ENCODE peak calls at places on chromosomes 1 and 21, in ten cellular contexts. Y is iris pigment epithelial cell; P is thoracic aorta; U is ovary; Z is stimulated activated naive B cell treated with anti-CD40 and anti-IgM and Interleukin-4, amounts not matched to agents 10 μg/mL and 1 μg/mL and 100 μg/mL, for 72 hours; E is NCI-H446; S is fibroblast of the aortic adventitia; M is HTR-8/SVneo; R is NCI-H69; Q is HL-60. K is an unnamed sample.

GRCh38 chr21:15826147-15826780 is 96.5 kb downstream of the USP25 start:
- DNase-seq in Q (peak), Y (peak), R (peak), U (no peak), E (peak), Z (no peak), S (peak), P (no peak), M (peak), K (no peak)

GRCh38 chr1:56434659-56435202 is 144.6 kb downstream of the PLPP3 start:
- DNase-seq in Q (no peak), M (no peak), U (no peak), S (no peak), E (no peak), R (peak), Z (no peak), Y (no peak), P (no peak), K (no peak)

GRCh38 chr1:150925080-150925479 is 1.1 kb upstream of the SETDB1 start:
- DNase-seq in Z (no peak), P (no peak), M (no peak), S (no peak), R (peak), U (peak), Y (no peak), Q (no peak), E (no peak), K (peak)

GRCh38 chr1:245294021-245294420 is 139.2 kb downstream of the KIF26B start:
- DNase-seq in P (no peak), M (no peak), Z (no peak), S (no peak), Y (no peak), E (no peak), U (no peak), R (no peak), Q (no peak), K (no peak)

GRCh38 chr1:78527706-78528105 is 36.9 kb downstream of the PTGFR start:
- DNase-seq in E (no peak), Z (no peak), U (no peak), Q (no peak), R (no peak), S (no peak), Y (no peak), P (no peak), M (no peak), K (no peak)

GRCh38 chr1:51928896-51929295 is 50.4 kb upstream of the NRDC start:
- DNase-seq in Y (no peak), R (no peak), Z (no peak), Q (no peak), M (no peak), P (no peak), U (no peak), S (no peak), E (no peak), K (no peak)

GRCh38 chr21:44576025-44576420 is 2.5 kb downstream of the KRTAP10-4 start:
- DNase-seq in Z (no peak), Y (no peak), R (no peak), M (no peak), U (no peak), P (no peak), Q (no peak), E (no peak), S (no peak), K (peak)

GRCh38 chr21:39116761-39117425 is 66.4 kb downstream of the PSMG1 start:
- DNase-seq in Y (no peak), M (no peak), E (no peak), S (no peak), Z (no peak), P (no peak), Q (no peak), U (no peak), R (no peak), K (no peak)

GRCh38 chr1:165647970-165648369 is 16.9 kb downstream of the MGST3 start:
- DNase-seq in Q (no peak), Z (no peak), Y (no peak), S (peak), M (no peak), E (no peak), U (no peak), P (no peak), R (no peak), K (no peak)

GRCh38 chr1:179630719-179631118 is 39.1 kb downstream of the TDRD5 start:
- DNase-seq in R (no peak), U (no peak), Y (no peak), M (no peak), S (no peak), Q (no peak), E (no peak), Z (no peak), P (no peak), K (no peak)

GRCh38 chr1:49630156-49630555 is 393.6 kb downstream of the AGBL4 start:
- DNase-seq in Z (no peak), Q (no peak), S (no peak), U (no peak), P (no peak), E (no peak), M (no peak), R (no peak), Y (no peak), K (no peak)

GRCh38 chr1:172727956-172728603 is 69.2 kb downstream of the FASLG start:
- DNase-seq in R (peak), S (no peak), Z (no peak), M (no peak), E (no peak), Y (peak), Q (peak), U (no peak), P (no peak), K (no peak)

GRCh38 chr1:192633533-192634258 is 2.3 kb upstream of the RGS13 start:
- DNase-seq in S (no peak), Z (no peak), Q (no peak), E (no peak), Y (peak), M (no peak), U (no peak), R (no peak), P (no peak), K (no peak)

GRCh38 chr1:207944571-207944970 is 33.6 kb upstream of the CD34 start:
- DNase-seq in Q (no peak), M (peak), E (no peak), P (no peak), R (no peak), S (peak), Y (peak), Z (no peak), U (no peak), K (no peak)

GRCh38 chr1:161978011-161978790 is 45.5 kb downstream of the OLFML2B start:
- DNase-seq in Z (no peak), Y (no peak), M (no peak), Q (no peak), E (no peak), R (peak), P (no peak), S (no peak), U (no peak), K (no peak)

GRCh38 chr1:8523641-8524206 is 205.8 kb downstream of the SLC45A1 start:
- DNase-seq in E (no peak), R (no peak), P (no peak), S (no peak), M (no peak), Q (no peak), U (no peak), Z (no peak), Y (no peak), K (no peak)

GRCh38 chr21:37508341-37508740 is 141.8 kb downstream of the DYRK1A start:
- DNase-seq in U (no peak), Y (no peak), Q (no peak), E (no peak), P (no peak), R (no peak), S (no peak), Z (no peak), M (no peak), K (no peak)

GRCh38 chr1:41484881-41485280 is 398 bp upstream of the EDN2 start:
- DNase-seq in P (no peak), E (no peak), M (no peak), S (no peak), Q (no peak), U (no peak), R (no peak), Y (no peak), Z (no peak), K (peak)

GRCh38 chr1:151325646-151326429 is 1.4 kb downstream of the PI4KB start:
- DNase-seq in M (no peak), E (no peak), P (no peak), Z (no peak), U (no peak), Y (peak), R (no peak), S (no peak), Q (no peak), K (no peak)

GRCh38 chr1:228141082-228141870 is 1.2 kb downstream of the GUK1 start:
- DNase-seq in R (peak), E (no peak), U (peak), P (no peak), Y (peak), Z (no peak), S (peak), M (no peak), Q (no peak), K (peak)

GRCh38 chr21:17406202-17406601 is 106.6 kb upstream of the CXADR start:
- DNase-seq in Q (no peak), S (no peak), E (no peak), R (no peak), U (no peak), Z (no peak), M (no peak), P (no peak), Y (no peak), K (no peak)

GRCh38 chr1:196160066-196160795 is 448.0 kb downstream of the KCNT2 start:
- DNase-seq in Q (no peak), P (no peak), Y (peak), R (no peak), U (no peak), M (no peak), Z (no peak), S (peak), E (no peak), K (no peak)

GRCh38 chr21:16775056-16775455 is 737.8 kb upstream of the CXADR start:
- DNase-seq in R (peak), U (no peak), Z (no peak), M (no peak), Q (no peak), P (no peak), Y (no peak), S (no peak), E (peak), K (no peak)

GRCh38 chr1:39205102-39205780 is 746 bp downstream of the MACF1 start:
- DNase-seq in Q (peak), E (no peak), S (peak), P (no peak), R (no peak), U (no peak), Y (peak), Z (peak), M (peak), K (peak)

GRCh38 chr1:44436401-44437394 is 31.6 kb downstream of the RNF220 start:
- DNase-seq in P (no peak), Q (no peak), E (no peak), M (no peak), R (peak), Z (no peak), U (no peak), S (no peak), Y (no peak), K (no peak)

GRCh38 chr1:27615346-27616004 is 11.5 kb upstream of the AHDC1 start:
- DNase-seq in E (no peak), M (no peak), Z (no peak), P (no peak), U (no peak), Q (no peak), R (no peak), S (no peak), Y (no peak), K (no peak)

GRCh38 chr1:223811634-223812101 is 34.1 kb downstream of the TP53BP2 start:
- DNase-seq in S (peak), P (no peak), Q (no peak), Z (no peak), M (peak), E (no peak), Y (peak), U (no peak), R (peak), K (no peak)

GRCh38 chr1:186550832-186551231 is 89.9 kb upstream of the PDC start:
- DNase-seq in M (no peak), R (no peak), Q (no peak), P (no peak), U (no peak), E (no peak), S (no peak), Y (no peak), Z (no peak), K (no peak)

GRCh38 chr1:48776400-48777218 is at the start of gene BEND5:
- DNase-seq in P (no peak), Q (no peak), U (peak), E (peak), S (peak), Y (no peak), M (peak), R (peak), Z (peak), K (peak)

K was measured in right cardiac atrium.